ENCODE peak calls at places on chromosomes 5 and 9, in six cellular contexts. One of them, this sample, is unnamed.

GRCh38 chr9:133888779-133889491 is 103.2 kb downstream of the VAV2 start:
- DNase-seq in activated CD4-positive, CD25-positive, alpha-beta regulatory T cell treated with anti-CD3 and anti-CD28 coated beads, Interleukin-2, amount 50 U/mL, for 16 hours: no peak
- DNase-seq in caudate nucleus: no peak
- DNase-seq in NCI-H1092 treated with DMSO at 0.1 percent for 48 hours: no peak
- DNase-seq in GM04504: no peak
- DNase-seq in Calu3: no peak
- DNase-seq in this sample: no peak

GRCh38 chr5:15831408-15831807 is 331.4 kb downstream of the FBXL7 start:
- DNase-seq in activated CD4-positive, CD25-positive, alpha-beta regulatory T cell treated with anti-CD3 and anti-CD28 coated beads, Interleukin-2, amount 50 U/mL, for 16 hours: no peak
- DNase-seq in caudate nucleus: no peak
- DNase-seq in Calu3: no peak
- DNase-seq in GM04504: no peak
- DNase-seq in NCI-H1092 treated with DMSO at 0.1 percent for 48 hours: no peak
- DNase-seq in this sample: no peak

GRCh38 chr5:139164020-139164419 is 34.1 kb downstream of the SIL1 start:
- DNase-seq in activated CD4-positive, CD25-positive, alpha-beta regulatory T cell treated with anti-CD3 and anti-CD28 coated beads, Interleukin-2, amount 50 U/mL, for 16 hours: no peak
- DNase-seq in NCI-H1092 treated with DMSO at 0.1 percent for 48 hours: no peak
- DNase-seq in GM04504: no peak
- DNase-seq in caudate nucleus: no peak
- DNase-seq in Calu3: no peak
- DNase-seq in this sample: no peak

GRCh38 chr9:68515304-68516017 is 25.2 kb downstream of the TMEM252 start:
- DNase-seq in caudate nucleus: no peak
- DNase-seq in GM04504: no peak
- DNase-seq in activated CD4-positive, CD25-positive, alpha-beta regulatory T cell treated with anti-CD3 and anti-CD28 coated beads, Interleukin-2, amount 50 U/mL, for 16 hours: no peak
- DNase-seq in NCI-H1092 treated with DMSO at 0.1 percent for 48 hours: no peak
- DNase-seq in Calu3: no peak
- DNase-seq in this sample: no peak

GRCh38 chr9:113854310-113854709 is 21.8 kb upstream of the ZNF618 start:
- DNase-seq in NCI-H1092 treated with DMSO at 0.1 percent for 48 hours: no peak
- DNase-seq in activated CD4-positive, CD25-positive, alpha-beta regulatory T cell treated with anti-CD3 and anti-CD28 coated beads, Interleukin-2, amount 50 U/mL, for 16 hours: no peak
- DNase-seq in Calu3: no peak
- DNase-seq in GM04504: no peak
- DNase-seq in caudate nucleus: no peak
- DNase-seq in this sample: no peak

GRCh38 chr9:93254806-93255519 is 71.0 kb downstream of the WNK2 start:
- DNase-seq in GM04504: no peak
- DNase-seq in Calu3: no peak
- DNase-seq in NCI-H1092 treated with DMSO at 0.1 percent for 48 hours: no peak
- DNase-seq in caudate nucleus: no peak
- DNase-seq in activated CD4-positive, CD25-positive, alpha-beta regulatory T cell treated with anti-CD3 and anti-CD28 coated beads, Interleukin-2, amount 50 U/mL, for 16 hours: no peak
- DNase-seq in this sample: no peak

GRCh38 chr9:109051733-109052132 is 38.4 kb upstream of the CTNNAL1 start:
- DNase-seq in Calu3: no peak
- DNase-seq in NCI-H1092 treated with DMSO at 0.1 percent for 48 hours: no peak
- DNase-seq in GM04504: no peak
- DNase-seq in activated CD4-positive, CD25-positive, alpha-beta regulatory T cell treated with anti-CD3 and anti-CD28 coated beads, Interleukin-2, amount 50 U/mL, for 16 hours: no peak
- DNase-seq in caudate nucleus: no peak
- DNase-seq in this sample: no peak

GRCh38 chr5:131423056-131423455 is 159.2 kb downstream of the CDC42SE2 start:
- DNase-seq in Calu3: no peak
- DNase-seq in NCI-H1092 treated with DMSO at 0.1 percent for 48 hours: peak; percentile 5
- DNase-seq in GM04504: no peak
- DNase-seq in caudate nucleus: no peak
- DNase-seq in activated CD4-positive, CD25-positive, alpha-beta regulatory T cell treated with anti-CD3 and anti-CD28 coated beads, Interleukin-2, amount 50 U/mL, for 16 hours: no peak
- DNase-seq in this sample: no peak

GRCh38 chr5:58770131-58770530 is 187.3 kb downstream of the RAB3C start:
- DNase-seq in NCI-H1092 treated with DMSO at 0.1 percent for 48 hours: no peak
- DNase-seq in GM04504: no peak
- DNase-seq in caudate nucleus: no peak
- DNase-seq in activated CD4-positive, CD25-positive, alpha-beta regulatory T cell treated with anti-CD3 and anti-CD28 coated beads, Interleukin-2, amount 50 U/mL, for 16 hours: no peak
- DNase-seq in Calu3: no peak
- DNase-seq in this sample: no peak

GRCh38 chr9:4417578-4418325 is 72.5 kb upstream of the SLC1A1 start:
- DNase-seq in Calu3: no peak
- DNase-seq in activated CD4-positive, CD25-positive, alpha-beta regulatory T cell treated with anti-CD3 and anti-CD28 coated beads, Interleukin-2, amount 50 U/mL, for 16 hours: no peak
- DNase-seq in GM04504: peak; percentile 33
- DNase-seq in NCI-H1092 treated with DMSO at 0.1 percent for 48 hours: no peak
- DNase-seq in caudate nucleus: no peak
- DNase-seq in this sample: no peak

GRCh38 chr5:81065492-81065891 is 105.3 kb downstream of the RASGRF2 start:
- DNase-seq in caudate nucleus: no peak
- DNase-seq in GM04504: no peak
- DNase-seq in NCI-H1092 treated with DMSO at 0.1 percent for 48 hours: no peak
- DNase-seq in activated CD4-positive, CD25-positive, alpha-beta regulatory T cell treated with anti-CD3 and anti-CD28 coated beads, Interleukin-2, amount 50 U/mL, for 16 hours: no peak
- DNase-seq in Calu3: no peak
- DNase-seq in this sample: no peak

GRCh38 chr5:50550274-50550673 is 109.2 kb upstream of the EMB start:
- DNase-seq in GM04504: no peak
- DNase-seq in activated CD4-positive, CD25-positive, alpha-beta regulatory T cell treated with anti-CD3 and anti-CD28 coated beads, Interleukin-2, amount 50 U/mL, for 16 hours: no peak
- DNase-seq in Calu3: no peak
- DNase-seq in NCI-H1092 treated with DMSO at 0.1 percent for 48 hours: no peak
- DNase-seq in caudate nucleus: no peak
- DNase-seq in this sample: no peak

GRCh38 chr9:38619556-38620447 is 594 bp downstream of the ANKRD18A start:
- DNase-seq in activated CD4-positive, CD25-positive, alpha-beta regulatory T cell treated with anti-CD3 and anti-CD28 coated beads, Interleukin-2, amount 50 U/mL, for 16 hours: no peak
- DNase-seq in caudate nucleus: peak; percentile 42
- DNase-seq in GM04504: no peak
- DNase-seq in Calu3: peak; percentile 1
- DNase-seq in NCI-H1092 treated with DMSO at 0.1 percent for 48 hours: peak; percentile 72
- DNase-seq in this sample: no peak

GRCh38 chr5:37916525-37916924 is 76.7 kb upstream of the GDNF start:
- DNase-seq in GM04504: no peak
- DNase-seq in Calu3: no peak
- DNase-seq in activated CD4-positive, CD25-positive, alpha-beta regulatory T cell treated with anti-CD3 and anti-CD28 coated beads, Interleukin-2, amount 50 U/mL, for 16 hours: no peak
- DNase-seq in caudate nucleus: no peak
- DNase-seq in NCI-H1092 treated with DMSO at 0.1 percent for 48 hours: no peak
- DNase-seq in this sample: no peak

GRCh38 chr5:76081811-76082783 is 1.1 kb upstream of the SV2C start:
- DNase-seq in caudate nucleus: no peak
- DNase-seq in NCI-H1092 treated with DMSO at 0.1 percent for 48 hours: no peak
- DNase-seq in activated CD4-positive, CD25-positive, alpha-beta regulatory T cell treated with anti-CD3 and anti-CD28 coated beads, Interleukin-2, amount 50 U/mL, for 16 hours: no peak
- DNase-seq in GM04504: no peak
- DNase-seq in Calu3: no peak
- DNase-seq in this sample: no peak

GRCh38 chr9:131747352-131747751 is 7.5 kb upstream of the RAPGEF1 start:
- DNase-seq in GM04504: peak; percentile 43
- DNase-seq in Calu3: peak; percentile 17
- DNase-seq in caudate nucleus: no peak
- DNase-seq in NCI-H1092 treated with DMSO at 0.1 percent for 48 hours: peak; percentile 55
- DNase-seq in activated CD4-positive, CD25-positive, alpha-beta regulatory T cell treated with anti-CD3 and anti-CD28 coated beads, Interleukin-2, amount 50 U/mL, for 16 hours: no peak
- DNase-seq in this sample: no peak

GRCh38 chr9:26656003-26656940 is 236.3 kb downstream of the CAAP1 start:
- DNase-seq in NCI-H1092 treated with DMSO at 0.1 percent for 48 hours: peak; percentile 71
- DNase-seq in caudate nucleus: peak; percentile 3
- DNase-seq in Calu3: peak; percentile 19
- DNase-seq in activated CD4-positive, CD25-positive, alpha-beta regulatory T cell treated with anti-CD3 and anti-CD28 coated beads, Interleukin-2, amount 50 U/mL, for 16 hours: no peak
- DNase-seq in GM04504: peak; percentile 12
- DNase-seq in this sample: no peak

GRCh38 chr5:160260881-160261815 is 31.8 kb downstream of the FABP6 start:
- DNase-seq in NCI-H1092 treated with DMSO at 0.1 percent for 48 hours: no peak
- DNase-seq in GM04504: no peak
- DNase-seq in activated CD4-positive, CD25-positive, alpha-beta regulatory T cell treated with anti-CD3 and anti-CD28 coated beads, Interleukin-2, amount 50 U/mL, for 16 hours: no peak
- DNase-seq in Calu3: peak; percentile 71
- DNase-seq in caudate nucleus: no peak
- DNase-seq in this sample: no peak

GRCh38 chr5:103375356-103375755 is 116.8 kb downstream of the MACIR start:
- DNase-seq in caudate nucleus: no peak
- DNase-seq in Calu3: peak; percentile 26
- DNase-seq in NCI-H1092 treated with DMSO at 0.1 percent for 48 hours: no peak
- DNase-seq in activated CD4-positive, CD25-positive, alpha-beta regulatory T cell treated with anti-CD3 and anti-CD28 coated beads, Interleukin-2, amount 50 U/mL, for 16 hours: no peak
- DNase-seq in GM04504: no peak
- DNase-seq in this sample: no peak

GRCh38 chr5:130400091-130400490 is 495.8 kb downstream of the CHSY3 start:
- DNase-seq in Calu3: no peak
- DNase-seq in GM04504: peak; percentile 22
- DNase-seq in caudate nucleus: no peak
- DNase-seq in activated CD4-positive, CD25-positive, alpha-beta regulatory T cell treated with anti-CD3 and anti-CD28 coated beads, Interleukin-2, amount 50 U/mL, for 16 hours: no peak
- DNase-seq in NCI-H1092 treated with DMSO at 0.1 percent for 48 hours: no peak
- DNase-seq in this sample: no peak

GRCh38 chr9:135326141-135326540 is 153.4 kb upstream of the PPP1R26 start:
- DNase-seq in caudate nucleus: no peak
- DNase-seq in GM04504: no peak
- DNase-seq in NCI-H1092 treated with DMSO at 0.1 percent for 48 hours: no peak
- DNase-seq in Calu3: no peak
- DNase-seq in activated CD4-positive, CD25-positive, alpha-beta regulatory T cell treated with anti-CD3 and anti-CD28 coated beads, Interleukin-2, amount 50 U/mL, for 16 hours: no peak
- DNase-seq in this sample: peak; percentile 72

GRCh38 chr5:54083245-54083644 is 227.1 kb downstream of the ARL15 start:
- DNase-seq in Calu3: no peak
- DNase-seq in activated CD4-positive, CD25-positive, alpha-beta regulatory T cell treated with anti-CD3 and anti-CD28 coated beads, Interleukin-2, amount 50 U/mL, for 16 hours: no peak
- DNase-seq in NCI-H1092 treated with DMSO at 0.1 percent for 48 hours: no peak
- DNase-seq in GM04504: no peak
- DNase-seq in caudate nucleus: no peak
- DNase-seq in this sample: no peak

GRCh38 chr5:143400541-143401252 is 2.8 kb downstream of the NR3C1 start:
- DNase-seq in activated CD4-positive, CD25-positive, alpha-beta regulatory T cell treated with anti-CD3 and anti-CD28 coated beads, Interleukin-2, amount 50 U/mL, for 16 hours: no peak
- DNase-seq in NCI-H1092 treated with DMSO at 0.1 percent for 48 hours: peak; percentile 43
- DNase-seq in GM04504: no peak
- DNase-seq in caudate nucleus: peak; percentile 17
- DNase-seq in Calu3: no peak
- DNase-seq in this sample: peak; percentile 83

GRCh38 chr9:83138422-83139135 is 75.6 kb upstream of the RASEF start:
- DNase-seq in GM04504: no peak
- DNase-seq in NCI-H1092 treated with DMSO at 0.1 percent for 48 hours: no peak
- DNase-seq in activated CD4-positive, CD25-positive, alpha-beta regulatory T cell treated with anti-CD3 and anti-CD28 coated beads, Interleukin-2, amount 50 U/mL, for 16 hours: no peak
- DNase-seq in Calu3: no peak
- DNase-seq in caudate nucleus: no peak
- DNase-seq in this sample: no peak

GRCh38 chr5:55502759-55503158 is 32.0 kb downstream of the PLPP1 start:
- DNase-seq in Calu3: no peak
- DNase-seq in caudate nucleus: no peak
- DNase-seq in activated CD4-positive, CD25-positive, alpha-beta regulatory T cell treated with anti-CD3 and anti-CD28 coated beads, Interleukin-2, amount 50 U/mL, for 16 hours: no peak
- DNase-seq in GM04504: no peak
- DNase-seq in NCI-H1092 treated with DMSO at 0.1 percent for 48 hours: no peak
- DNase-seq in this sample: no peak

GRCh38 chr9:104993291-104993963 is 65.5 kb upstream of the ABCA1 start:
- DNase-seq in activated CD4-positive, CD25-positive, alpha-beta regulatory T cell treated with anti-CD3 and anti-CD28 coated beads, Interleukin-2, amount 50 U/mL, for 16 hours: no peak
- DNase-seq in NCI-H1092 treated with DMSO at 0.1 percent for 48 hours: no peak
- DNase-seq in GM04504: no peak
- DNase-seq in caudate nucleus: peak; percentile 36
- DNase-seq in Calu3: no peak
- DNase-seq in this sample: peak; percentile 95

GRCh38 chr5:135246923-135247795 is 151.9 kb downstream of the MACROH2A1 start:
- DNase-seq in Calu3: peak; percentile 45
- DNase-seq in NCI-H1092 treated with DMSO at 0.1 percent for 48 hours: no peak
- DNase-seq in activated CD4-positive, CD25-positive, alpha-beta regulatory T cell treated with anti-CD3 and anti-CD28 coated beads, Interleukin-2, amount 50 U/mL, for 16 hours: no peak
- DNase-seq in GM04504: peak; percentile 74
- DNase-seq in caudate nucleus: peak; percentile 26
- DNase-seq in this sample: peak; percentile 12

GRCh38 chr5:161372682-161373344 is 173.7 kb downstream of the GABRB2 start:
- DNase-seq in caudate nucleus: no peak
- DNase-seq in Calu3: no peak
- DNase-seq in activated CD4-positive, CD25-positive, alpha-beta regulatory T cell treated with anti-CD3 and anti-CD28 coated beads, Interleukin-2, amount 50 U/mL, for 16 hours: no peak
- DNase-seq in NCI-H1092 treated with DMSO at 0.1 percent for 48 hours: no peak
- DNase-seq in GM04504: no peak
- DNase-seq in this sample: no peak

GRCh38 chr9:123996731-123997421 is 14.7 kb upstream of the LHX2 start:
- DNase-seq in activated CD4-positive, CD25-positive, alpha-beta regulatory T cell treated with anti-CD3 and anti-CD28 coated beads, Interleukin-2, amount 50 U/mL, for 16 hours: no peak
- DNase-seq in NCI-H1092 treated with DMSO at 0.1 percent for 48 hours: no peak
- DNase-seq in GM04504: no peak
- DNase-seq in Calu3: no peak
- DNase-seq in caudate nucleus: no peak
- DNase-seq in this sample: no peak

GRCh38 chr5:16669776-16670175 is 53.0 kb upstream of the RETREG1 start:
- DNase-seq in Calu3: no peak
- DNase-seq in activated CD4-positive, CD25-positive, alpha-beta regulatory T cell treated with anti-CD3 and anti-CD28 coated beads, Interleukin-2, amount 50 U/mL, for 16 hours: no peak
- DNase-seq in caudate nucleus: no peak
- DNase-seq in GM04504: peak; percentile 7
- DNase-seq in NCI-H1092 treated with DMSO at 0.1 percent for 48 hours: no peak
- DNase-seq in this sample: no peak